ENCODE peak calls at places on chromosomes 3 and 15, in five cellular contexts. One of them, this sample, is unnamed.
A peak's percentile ranks its signal among the peaks of the same experiment; 100 is the strongest.

GRCh38 chr15:56918907-56919707 is 663 bp downstream of the TCF12 start:
- DNase-seq in left cardiac atrium: peak; percentile 68
- DNase-seq in activated CD8-positive, alpha-beta T cell treated with anti-CD3 and anti-CD28 coated beads for 36 hours: peak; percentile 67
- DNase-seq in RCC 7860: peak; percentile 41
- DNase-seq in GM03348: peak; percentile 78
- DNase-seq in this sample: peak; percentile 70

GRCh38 chr3:57756528-57757401 is 656 bp downstream of the SLMAP start:
- DNase-seq in left cardiac atrium: peak; percentile 63
- DNase-seq in activated CD8-positive, alpha-beta T cell treated with anti-CD3 and anti-CD28 coated beads for 36 hours: peak; percentile 61
- DNase-seq in RCC 7860: peak; percentile 42
- DNase-seq in GM03348: peak; percentile 77
- DNase-seq in this sample: no peak

GRCh38 chr15:52076889-52077781 is 35.4 kb downstream of the BCL2L10 start:
- DNase-seq in left cardiac atrium: no peak
- DNase-seq in activated CD8-positive, alpha-beta T cell treated with anti-CD3 and anti-CD28 coated beads for 36 hours: no peak
- DNase-seq in RCC 7860: peak; percentile 90
- DNase-seq in GM03348: peak; percentile 77
- DNase-seq in this sample: no peak

GRCh38 chr3:182979719-182980191 is 583 bp downstream of the DCUN1D1 start:
- DNase-seq in left cardiac atrium: peak; percentile 29
- DNase-seq in activated CD8-positive, alpha-beta T cell treated with anti-CD3 and anti-CD28 coated beads for 36 hours: peak; percentile 48
- DNase-seq in RCC 7860: no peak
- DNase-seq in GM03348: peak; percentile 54
- DNase-seq in this sample: no peak

GRCh38 chr15:101189341-101189679 is 62.5 kb downstream of the CHSY1 start:
- DNase-seq in left cardiac atrium: no peak
- DNase-seq in activated CD8-positive, alpha-beta T cell treated with anti-CD3 and anti-CD28 coated beads for 36 hours: no peak
- DNase-seq in RCC 7860: no peak
- DNase-seq in GM03348: no peak
- DNase-seq in this sample: no peak

GRCh38 chr3:16066975-16067374 is 107.5 kb upstream of the GALNT15 start:
- DNase-seq in left cardiac atrium: no peak
- DNase-seq in activated CD8-positive, alpha-beta T cell treated with anti-CD3 and anti-CD28 coated beads for 36 hours: no peak
- DNase-seq in RCC 7860: peak; percentile 25
- DNase-seq in GM03348: peak; percentile 39
- DNase-seq in this sample: no peak

GRCh38 chr3:7546219-7546618 is 685.3 kb downstream of the GRM7 start:
- DNase-seq in left cardiac atrium: no peak
- DNase-seq in activated CD8-positive, alpha-beta T cell treated with anti-CD3 and anti-CD28 coated beads for 36 hours: no peak
- DNase-seq in RCC 7860: peak; percentile 15
- DNase-seq in GM03348: no peak
- DNase-seq in this sample: no peak

GRCh38 chr15:74928771-74929198 is 9.1 kb downstream of the COX5A start:
- DNase-seq in left cardiac atrium: no peak
- DNase-seq in activated CD8-positive, alpha-beta T cell treated with anti-CD3 and anti-CD28 coated beads for 36 hours: no peak
- DNase-seq in RCC 7860: no peak
- DNase-seq in GM03348: no peak
- DNase-seq in this sample: no peak